ENCODE peak calls at places on chromosome 17, in five cellular contexts. L is hypothalamus, W is tibial artery, A is HCEC 1CT, F is HS-27A. C is an unnamed sample.

GRCh38 chr17:3894927-3895343 is 2.1 kb upstream of the CAMKK1 start:
- DNase-seq in L (no peak), W (no peak), A (peak; percentile 12), F (no peak), C (no peak)

GRCh38 chr17:18368948-18369347 is 5.6 kb upstream of the SHMT1 start:
- DNase-seq in L (no peak), W (no peak), A (no peak), F (no peak), C (no peak)

GRCh38 chr17:58303981-58304734 is 23.4 kb upstream of the MPO start:
- DNase-seq in L (no peak), W (peak; percentile 18), A (peak; percentile 37), F (peak; percentile 7), C (peak; percentile 82)

GRCh38 chr17:21010705-21011596 is 31.9 kb downstream of the USP22 start:
- DNase-seq in L (no peak), W (no peak), A (no peak), F (no peak), C (no peak)

GRCh38 chr17:78249074-78249835 is 17.8 kb downstream of the TMEM235 start:
- DNase-seq in L (no peak), W (no peak), A (no peak), F (no peak), C (no peak)

GRCh38 chr17:43665387-43666101 is 3.8 kb upstream of the MEOX1 start:
- DNase-seq in L (no peak), W (no peak), A (no peak), F (no peak), C (peak; percentile 89)

GRCh38 chr17:76432712-76433336 is 20.1 kb downstream of the UBE2O start:
- DNase-seq in L (no peak), W (no peak), A (peak; percentile 39), F (no peak), C (no peak)

GRCh38 chr17:48558057-48558456 is 13.1 kb upstream of the HOXB2 start:
- DNase-seq in L (no peak), W (no peak), A (no peak), F (no peak), C (no peak)

GRCh38 chr17:44178133-44178532 is 7.6 kb downstream of the ASB16 start:
- DNase-seq in L (no peak), W (no peak), A (no peak), F (no peak), C (no peak)

GRCh38 chr17:17498606-17499301 is 2.6 kb upstream of the RASD1 start:
- DNase-seq in L (no peak), W (no peak), A (no peak), F (no peak), C (no peak)

GRCh38 chr17:34051046-34051445 is 204.0 kb upstream of the CCL2 start:
- DNase-seq in L (no peak), W (no peak), A (no peak), F (no peak), C (no peak)

GRCh38 chr17:49576121-49576905 is 642 bp downstream of the NXPH3 start:
- DNase-seq in L (no peak), W (peak; percentile 66), A (peak; percentile 30), F (no peak), C (no peak)

GRCh38 chr17:50111687-50112655 is 16.8 kb downstream of the PDK2 start:
- DNase-seq in L (peak; percentile 49), W (peak; percentile 73), A (no peak), F (no peak), C (no peak)

GRCh38 chr17:1203111-1203966 is 23.6 kb upstream of the ABR start:
- DNase-seq in L (peak; percentile 38), W (peak; percentile 70), A (peak; percentile 59), F (no peak), C (peak; percentile 94)

GRCh38 chr17:50347894-50348291 is 2.0 kb downstream of the XYLT2 start:
- DNase-seq in L (no peak), W (no peak), A (no peak), F (no peak), C (no peak)

C was measured in lower leg skin.